ENCODE peak calls at places on chromosomes 13 and 19, in ten cellular contexts. M is B cell, T is GM12865, X is neural crest cell, K is GM23338, L is cardiac fibroblast, Z is fibroblast of mammary gland, G is endothelial cell, N is psoas muscle, I is esophagus squamous epithelium. V is an unnamed sample.

GRCh38 chr13:54660277-54660676 is 1631.7 kb downstream of the OLFM4 start:
- DNase-seq in M (no peak), T (no peak), X (no peak), K (no peak), L (no peak), Z (no peak), G (no peak), N (no peak), I (no peak), V (no peak)

GRCh38 chr13:26011996-26012688 is 39.7 kb downstream of the SHISA2 start:
- DNase-seq in M (peak; percentile 51), T (no peak), X (no peak), K (peak; percentile 57), L (no peak), Z (no peak), G (no peak), N (no peak), I (no peak), V (no peak)

GRCh38 chr13:112822851-112823250 is 133.0 kb downstream of the ATP11A start:
- DNase-seq in M (no peak), T (no peak), X (no peak), K (no peak), L (no peak), Z (no peak), G (no peak), N (no peak), I (no peak), V (no peak)

GRCh38 chr19:52343548-52343947 is 7.5 kb downstream of the ZNF610 start:
- DNase-seq in M (peak; percentile 51), T (peak; percentile 45), X (peak; percentile 57), K (peak; percentile 90), L (peak; percentile 51), Z (peak; percentile 31), G (peak; percentile 66), N (no peak), I (no peak), V (peak; percentile 19)

GRCh38 chr13:99087130-99087953 is 109.5 kb upstream of the DOCK9 start:
- DNase-seq in M (peak; percentile 98), T (peak; percentile 91), X (peak; percentile 82), K (peak; percentile 98), L (peak; percentile 86), Z (peak; percentile 72), G (peak; percentile 88), N (peak; percentile 93), I (peak; percentile 21), V (peak; percentile 60)

GRCh38 chr19:32318884-32319520 is 26.4 kb upstream of the ZNF507 start:
- DNase-seq in M (peak; percentile 35), T (no peak), X (peak; percentile 35), K (peak; percentile 83), L (peak; percentile 12), Z (no peak), G (peak; percentile 53), N (no peak), I (no peak), V (no peak)

GRCh38 chr19:6779204-6779603 is 6.7 kb downstream of the VAV1 start:
- DNase-seq in M (no peak), T (no peak), X (no peak), K (no peak), L (no peak), Z (no peak), G (no peak), N (no peak), I (no peak), V (no peak)

GRCh38 chr13:74438911-74439310 is 304.7 kb upstream of the KLF12 start:
- DNase-seq in M (no peak), T (no peak), X (no peak), K (no peak), L (no peak), Z (no peak), G (no peak), N (no peak), I (no peak), V (no peak)

GRCh38 chr19:29664753-29665214 is 477 bp upstream of the PLEKHF1 start:
- DNase-seq in M (no peak), T (no peak), X (no peak), K (no peak), L (no peak), Z (no peak), G (no peak), N (no peak), I (no peak), V (no peak)

DNA sequence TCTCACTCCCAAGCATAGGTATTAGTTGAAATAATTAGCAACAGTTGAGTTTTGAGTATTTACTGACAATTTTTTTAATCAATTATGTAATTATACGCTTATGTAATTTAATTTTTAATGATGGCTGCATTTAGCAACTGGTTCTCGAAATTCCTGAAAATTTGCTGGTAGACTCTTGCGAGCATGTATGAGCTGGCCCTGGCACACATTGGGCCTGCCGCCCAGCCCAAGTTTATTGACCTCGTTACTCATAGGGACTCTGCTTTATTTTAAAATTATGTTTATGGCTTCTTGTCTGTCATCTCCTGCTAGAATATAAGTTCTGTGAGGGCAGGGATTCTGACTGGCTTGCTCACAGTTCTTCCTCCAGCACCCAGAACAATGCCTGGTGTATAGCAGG is 6.7 kb downstream of the KLK14 start:
- DNase-seq in M (no peak), T (no peak), X (no peak), K (no peak), L (no peak), Z (no peak), G (no peak), N (no peak), I (no peak), V (no peak)
- TF ChIP-seq CTCF in M (no peak), T (no peak), X (no peak), K (no peak), L (no peak), Z (no peak), G (no peak), N (no peak), I (no peak), V (no peak)

GRCh38 chr19:45253396-45254027 is 2.4 kb downstream of the MARK4 start:
- DNase-seq in M (no peak), T (no peak), X (no peak), K (no peak), L (peak; percentile 35), Z (peak; percentile 25), G (no peak), N (no peak), I (no peak), V (no peak)

GRCh38 chr19:45249261-45250033 is 1.6 kb upstream of the MARK4 start:
- DNase-seq in M (no peak), T (no peak), X (no peak), K (no peak), L (no peak), Z (no peak), G (no peak), N (no peak), I (no peak), V (no peak)

GRCh38 chr19:45250832-45251451 is at the start of gene MARK4:
- DNase-seq in M (peak; percentile 99), T (peak; percentile 66), X (peak; percentile 48), K (peak; percentile 70), L (peak; percentile 53), Z (peak; percentile 26), G (peak; percentile 60), N (peak; percentile 77), I (no peak), V (no peak)

GRCh38 chr19:45250216-45250831 is 747 bp upstream of the MARK4 start:
- DNase-seq in M (no peak), T (no peak), X (no peak), K (peak; percentile 37), L (no peak), Z (no peak), G (no peak), N (no peak), I (no peak), V (no peak)

DNA sequence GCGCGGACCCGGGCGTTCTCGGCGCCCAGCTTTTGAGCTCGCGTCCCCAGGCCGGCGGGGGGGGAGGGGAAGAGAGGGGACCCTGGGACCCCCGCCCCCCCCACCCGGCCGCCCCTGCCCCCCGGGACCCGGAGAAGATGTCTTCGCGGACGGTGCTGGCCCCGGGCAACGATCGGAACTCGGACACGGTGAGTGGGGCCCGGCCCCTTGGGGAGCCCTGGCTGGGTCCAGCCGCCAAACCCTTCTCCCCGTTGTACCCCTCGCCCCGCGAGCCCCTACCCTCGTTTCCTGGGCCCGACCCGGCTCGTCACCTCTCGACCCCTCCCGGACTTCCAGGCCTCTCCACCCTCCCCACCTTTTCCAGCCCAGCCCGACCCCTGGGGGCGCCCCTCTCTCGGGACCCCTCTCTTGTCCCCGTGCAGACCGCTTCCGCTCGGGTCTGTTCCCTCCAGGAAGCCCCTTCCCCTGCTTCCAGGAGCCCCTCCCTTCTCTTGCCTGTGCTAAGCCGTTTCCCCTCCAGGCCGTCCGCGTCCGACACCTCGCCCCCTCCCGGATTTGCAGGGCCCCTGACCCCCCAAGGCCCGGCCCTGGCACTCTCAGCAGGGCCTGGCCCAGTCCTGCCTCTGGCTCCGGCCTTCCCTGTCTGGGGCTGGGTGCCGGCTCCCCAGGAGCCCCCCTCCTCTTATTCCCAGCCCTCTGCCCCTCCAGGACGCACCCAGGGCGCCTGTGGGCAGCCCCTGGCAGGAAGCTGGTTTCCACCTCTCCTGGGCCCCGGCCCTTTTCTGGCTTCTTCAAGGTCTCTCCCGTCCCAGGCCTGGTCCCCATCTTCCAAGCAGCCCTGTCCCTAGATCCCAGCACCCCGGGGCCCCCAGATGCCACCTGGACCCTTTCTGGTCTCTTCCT is 632 bp downstream of the MARK4 start:
- DNase-seq in M (peak; percentile 69), T (peak; percentile 18), X (peak; percentile 24), K (peak; percentile 61), L (no peak), Z (no peak), G (peak; percentile 55), N (peak; percentile 59), I (no peak), V (no peak)
- TF ChIP-seq CTCF in M (no peak), T (no peak), X (no peak), K (no peak), L (no peak), Z (no peak), G (no peak), N (no peak), I (no peak), V (no peak)

DNA sequence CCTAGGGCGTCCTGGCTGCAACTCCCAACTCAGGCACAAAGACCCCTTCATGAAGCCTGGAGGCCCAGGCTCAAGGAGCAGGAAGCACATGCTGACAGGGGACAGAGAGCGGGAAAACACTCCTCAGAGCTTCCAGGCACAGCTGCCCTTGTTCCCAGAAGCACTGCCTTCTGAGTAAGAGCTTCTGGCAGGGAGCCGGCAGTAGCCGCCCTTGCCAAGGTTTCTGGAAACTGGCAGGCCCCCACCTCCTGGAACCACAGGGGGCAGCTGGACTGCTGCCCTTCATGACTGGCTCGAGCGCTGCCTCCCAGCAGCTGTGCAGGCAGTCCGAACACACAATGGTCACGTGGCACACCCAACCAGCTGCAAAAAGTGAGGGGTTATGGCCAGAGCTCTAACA is 33.6 kb upstream of the EPHX3 start:
- DNase-seq in M (no peak), T (no peak), X (no peak), K (no peak), L (peak; percentile 97), Z (peak; percentile 98), G (no peak), N (peak; percentile 96), I (no peak), V (no peak)
- TF ChIP-seq CTCF in M (no peak), T (no peak), X (no peak), K (no peak), L (no peak), Z (no peak), G (no peak), N (no peak), I (no peak), V (no peak)

DNA sequence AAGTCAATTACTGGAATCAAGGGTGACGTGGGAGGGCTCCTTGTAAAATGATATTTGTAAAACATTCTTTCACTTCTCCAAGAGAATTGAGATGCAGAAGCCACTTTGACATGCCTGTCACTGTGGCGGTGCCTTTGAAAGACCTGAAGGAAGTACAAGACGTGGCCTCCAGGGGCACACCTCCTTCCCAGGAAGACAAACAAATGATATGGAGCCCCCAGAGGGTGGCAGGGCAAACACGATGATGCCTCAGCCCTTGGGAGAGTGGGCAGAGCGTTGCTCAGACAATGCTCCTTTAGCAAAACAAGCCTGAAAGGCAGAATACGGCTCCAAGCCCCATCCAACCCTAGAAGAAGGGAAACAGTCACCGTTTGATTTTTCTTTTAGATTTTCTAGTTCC is 9.3 kb upstream of the ATP12A start:
- DNase-seq in M (no peak), T (peak; percentile 54), X (no peak), K (peak; percentile 87), L (peak; percentile 21), Z (no peak), G (peak; percentile 47), N (no peak), I (no peak), V (no peak)
- TF ChIP-seq CTCF in M (no peak), T (peak; percentile 37), X (no peak), K (peak; percentile 47), L (no peak), Z (peak; percentile 36), G (peak; percentile 45), N (no peak), I (no peak), V (peak; percentile 50)